ENCODE peak calls at places on chromosomes 11 and 22, in six cellular contexts. H, O, Z, Y, U and J are unnamed samples.

GRCh38 chr11:120304526-120304925 is 20.6 kb upstream of the TLCD5 start:
- DNase-seq in U (peak), H (no peak), Z (peak), O (no peak), Y (no peak), J (peak)

GRCh38 chr11:64569300-64569970 is 21.6 kb upstream of the SLC22A12 start:
- DNase-seq in H (no peak), Y (no peak), O (peak), U (no peak), Z (no peak), J (no peak)

GRCh38 chr22:21450858-21451331 is 16.3 kb upstream of the TMEM191C start:
- DNase-seq in U (no peak), O (no peak), Y (no peak), Z (no peak), H (no peak), J (no peak)

GRCh38 chr11:96426356-96427103 is 36.7 kb downstream of the JRKL start:
- DNase-seq in U (peak), Z (peak), Y (no peak), H (no peak), O (peak), J (peak)

GRCh38 chr22:46561435-46561905 is 24.1 kb upstream of the CELSR1 start:
- DNase-seq in U (no peak), Z (peak), H (peak), Y (no peak), O (peak), J (peak)

GRCh38 chr22:17369553-17370035 is 334 bp downstream of the CECR2 start:
- DNase-seq in Y (no peak), Z (peak), O (peak), U (peak), H (peak), J (peak)

GRCh38 chr11:44622721-44623258 is 57.3 kb downstream of the CD82 start:
- DNase-seq in O (no peak), Y (no peak), H (no peak), U (no peak), Z (no peak), J (peak)

GRCh38 chr11:97622795-97623194 is 1233.0 kb downstream of the JRKL start:
- DNase-seq in Z (no peak), U (peak), O (no peak), Y (no peak), H (no peak), J (no peak)

DNA sequence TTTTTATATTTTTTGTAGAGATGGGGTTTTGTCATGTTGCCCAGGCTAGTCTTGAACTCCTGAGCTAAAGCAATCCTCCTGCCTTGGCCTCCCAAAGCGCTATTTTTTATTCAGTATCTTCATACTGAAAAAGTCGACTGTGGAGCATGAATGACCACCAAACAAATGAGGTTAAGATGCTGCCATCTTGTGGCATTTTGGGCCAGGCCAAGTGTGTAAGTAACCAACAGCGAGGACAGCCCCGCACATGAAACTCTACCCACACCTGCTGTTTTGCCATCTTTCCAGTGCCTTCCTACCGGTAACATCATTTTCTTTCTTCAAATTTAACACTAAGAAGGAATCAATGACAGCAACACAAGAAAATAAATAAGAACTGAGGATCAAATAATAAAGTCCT is 32.2 kb upstream of the AQP11 start:
- DNase-seq in Z (peak), O (peak), H (peak), Y (peak), U (no peak), J (peak)
- TF ChIP-seq CTCF in Z (peak), O (peak), H (no peak), Y (peak), U (no peak), J (no peak)

GRCh38 chr22:29998627-29999026 is 81.6 kb upstream of the HORMAD2 start:
- DNase-seq in H (no peak), O (no peak), Y (no peak), U (no peak), Z (no peak), J (no peak)
- TF ChIP-seq CTCF in H (no peak), O (peak), Y (no peak), U (peak), Z (no peak), J (no peak)

GRCh38 chr11:66267379-66268209 is 845 bp upstream of the RAB1B start:
- DNase-seq in O (peak), Z (peak), U (peak), H (peak), Y (peak), J (peak)
- TF ChIP-seq CTCF in O (no peak), Z (no peak), U (no peak), H (no peak), Y (peak), J (no peak)

GRCh38 chr11:63020671-63021255 is 5.1 kb upstream of the SLC22A8 start:
- DNase-seq in U (no peak), Y (no peak), Z (no peak), H (peak), O (peak), J (no peak)
- TF ChIP-seq CTCF in U (peak), Y (peak), Z (peak), H (peak), O (peak), J (peak)

DNA sequence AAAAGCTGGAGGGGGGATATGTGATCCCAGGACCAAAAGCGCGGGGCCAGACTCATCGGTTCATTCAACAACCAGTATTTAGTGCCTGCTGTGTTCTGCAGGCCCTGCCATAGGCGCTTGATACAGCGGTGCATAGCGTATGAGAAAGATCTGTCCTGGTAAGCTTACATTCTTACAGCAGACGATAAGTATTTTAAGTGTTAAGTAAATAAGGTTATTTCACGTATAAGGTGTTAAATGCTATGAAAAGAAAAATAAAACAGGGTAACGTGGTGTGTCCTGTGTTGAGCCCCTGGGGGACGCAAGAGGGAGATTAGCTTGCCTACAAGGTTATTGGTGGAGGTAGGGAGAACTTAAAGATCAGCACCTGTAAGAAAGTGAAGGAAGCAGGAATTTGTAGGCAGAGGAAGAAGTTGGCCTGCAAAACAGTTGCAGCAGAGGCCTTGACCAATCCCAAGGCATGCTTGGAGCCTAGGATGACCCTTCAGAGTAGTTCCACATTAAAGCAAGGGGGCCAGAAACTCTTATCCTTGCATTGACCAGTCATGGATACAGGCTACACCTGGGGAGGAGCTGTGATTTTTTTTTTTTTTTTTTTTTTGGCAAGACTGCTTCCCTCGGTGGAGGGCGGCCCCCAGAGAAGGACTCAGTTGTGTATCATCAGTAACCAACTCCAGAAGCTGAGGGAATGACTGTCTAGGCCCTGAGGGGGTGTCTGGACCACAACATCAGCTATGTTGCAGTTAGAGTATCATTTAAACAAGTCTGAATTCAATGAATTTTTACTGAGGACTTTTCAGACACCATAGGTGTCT is 499 bp upstream of the LIPT2 start:
- DNase-seq in H (peak), Z (no peak), Y (peak), O (no peak), U (peak), J (no peak)
- TF ChIP-seq CTCF in H (no peak), Z (no peak), Y (no peak), O (no peak), U (no peak), J (no peak)